ENCODE peak calls at places on chromosomes 13 and 19, in five cellular contexts. A is kidney glomerular epithelial cell; O is breast epithelium; S is AG04449; F is stimulated activated CD4-positive, alpha-beta T cell treated with anti-CD3 and anti-CD28 coated beads, Interleukin-4, amount 100 ng/mL, for 4 hours. B is an unnamed sample.

GRCh38 chr13:30863231-30863630 is 42.8 kb upstream of the MEDAG start:
- DNase-seq in F (no peak), S (no peak), A (no peak), O (no peak), B (no peak)

GRCh38 chr19:17873661-17874422 is 2.1 kb downstream of the SLC5A5 start:
- DNase-seq in O (no peak), A (no peak), F (peak), S (no peak), B (no peak)

GRCh38 chr19:35557539-35558399 is 5.7 kb downstream of the ATP4A start:
- DNase-seq in F (peak), A (no peak), O (peak), S (no peak), B (no peak)

GRCh38 chr19:45154064-45154827 is 6.5 kb downstream of the NKPD1 start:
- DNase-seq in F (no peak), A (no peak), O (no peak), S (peak), B (peak)

GRCh38 chr13:103525530-103525929 is 459.3 kb upstream of the SLC10A2 start:
- DNase-seq in F (no peak), S (no peak), A (no peak), O (no peak), B (no peak)

GRCh38 chr13:113638173-113638746 is 19.7 kb downstream of the ATP4B start:
- DNase-seq in F (no peak), O (no peak), S (no peak), A (no peak), B (no peak)

GRCh38 chr19:49290517-49290916 is 34.5 kb downstream of the SLC6A16 start:
- DNase-seq in S (no peak), O (no peak), F (no peak), A (no peak), B (no peak)

GRCh38 chr19:7554990-7555864 is 19.7 kb downstream of the PNPLA6 start:
- DNase-seq in S (no peak), O (no peak), F (no peak), A (no peak), B (no peak)

GRCh38 chr13:112651750-112652511 is 37.9 kb upstream of the ATP11A start:
- DNase-seq in O (no peak), S (no peak), A (peak), F (no peak), B (no peak)

GRCh38 chr19:17320435-17320834 is 11.1 kb downstream of the DDA1 start:
- DNase-seq in S (no peak), F (no peak), A (no peak), O (no peak), B (no peak)

B was measured in HS-5.